ENCODE peak calls at places on chromosomes 6 and 20, in nine cellular contexts. One of them, this sample, is unnamed.
A peak's percentile ranks its signal among the peaks of the same experiment; 100 is the strongest.

GRCh38 chr20:36744764-36745191 is 1.1 kb downstream of the NDRG3 start:
- DNase-seq in AG09309: no peak
- DNase-seq in epithelial cell of esophagus: peak; percentile 52
- DNase-seq in cardiac fibroblast: peak; percentile 57
- DNase-seq in H7: peak; percentile 82
- DNase-seq in foreskin fibroblast: peak; percentile 23
- DNase-seq in ovary: no peak
- DNase-seq in cardiac muscle cell: peak; percentile 38
- DNase-seq in A549: no peak
- DNase-seq in this sample: peak; percentile 2

GRCh38 chr6:144013486-144013909 is 5.4 kb upstream of the PLAGL1 start:
- DNase-seq in ovary: peak; percentile 64
- DNase-seq in cardiac fibroblast: peak; percentile 86
- DNase-seq in AG09309: peak; percentile 41
- DNase-seq in epithelial cell of esophagus: peak; percentile 77
- DNase-seq in H7: peak; percentile 52
- DNase-seq in cardiac muscle cell: peak; percentile 89
- DNase-seq in A549: peak; percentile 72
- DNase-seq in foreskin fibroblast: peak; percentile 66
- DNase-seq in this sample: no peak

GRCh38 chr6:132813173-132813856 is 1.1 kb upstream of the RPS12 start:
- DNase-seq in epithelial cell of esophagus: peak; percentile 57
- DNase-seq in foreskin fibroblast: peak; percentile 45
- DNase-seq in ovary: peak; percentile 34
- DNase-seq in cardiac fibroblast: peak; percentile 51
- DNase-seq in A549: peak; percentile 33
- DNase-seq in cardiac muscle cell: peak; percentile 41
- DNase-seq in H7: no peak
- DNase-seq in AG09309: no peak
- DNase-seq in this sample: no peak

GRCh38 chr6:79421707-79422484 is 115.3 kb downstream of the LCA5 start:
- DNase-seq in epithelial cell of esophagus: peak; percentile 92
- DNase-seq in H7: no peak
- DNase-seq in cardiac muscle cell: peak; percentile 38
- DNase-seq in cardiac fibroblast: peak; percentile 96
- DNase-seq in ovary: no peak
- DNase-seq in A549: peak; percentile 63
- DNase-seq in foreskin fibroblast: peak; percentile 92
- DNase-seq in AG09309: peak; percentile 27
- DNase-seq in this sample: peak; percentile 45

GRCh38 chr6:137387365-137387764 is 106.8 kb downstream of the OLIG3 start:
- DNase-seq in foreskin fibroblast: no peak
- DNase-seq in cardiac muscle cell: no peak
- DNase-seq in epithelial cell of esophagus: peak; percentile 23
- DNase-seq in cardiac fibroblast: no peak
- DNase-seq in ovary: no peak
- DNase-seq in H7: no peak
- DNase-seq in AG09309: no peak
- DNase-seq in A549: no peak
- DNase-seq in this sample: no peak

GRCh38 chr6:25179051-25179778 is 100.0 kb upstream of the CARMIL1 start:
- DNase-seq in foreskin fibroblast: peak; percentile 55
- DNase-seq in ovary: no peak
- DNase-seq in cardiac muscle cell: no peak
- DNase-seq in AG09309: peak; percentile 76
- DNase-seq in A549: no peak
- DNase-seq in epithelial cell of esophagus: no peak
- DNase-seq in cardiac fibroblast: peak; percentile 93
- DNase-seq in H7: no peak
- DNase-seq in this sample: peak; percentile 65

GRCh38 chr6:6351626-6352025 is 31.2 kb upstream of the F13A1 start:
- DNase-seq in H7: no peak
- DNase-seq in cardiac fibroblast: no peak
- DNase-seq in AG09309: no peak
- DNase-seq in cardiac muscle cell: peak; percentile 23
- DNase-seq in epithelial cell of esophagus: peak; percentile 38
- DNase-seq in ovary: no peak
- DNase-seq in A549: no peak
- DNase-seq in foreskin fibroblast: no peak
- DNase-seq in this sample: no peak

GRCh38 chr6:142763205-142763604 is 181.8 kb downstream of the HIVEP2 start:
- DNase-seq in foreskin fibroblast: peak; percentile 75
- DNase-seq in epithelial cell of esophagus: peak; percentile 35
- DNase-seq in cardiac fibroblast: peak; percentile 17
- DNase-seq in A549: no peak
- DNase-seq in H7: no peak
- DNase-seq in AG09309: no peak
- DNase-seq in cardiac muscle cell: no peak
- DNase-seq in ovary: no peak
- DNase-seq in this sample: peak; percentile 21

GRCh38 chr20:48538058-48538825 is 289.6 kb downstream of the PREX1 start:
- DNase-seq in AG09309: peak; percentile 8
- DNase-seq in cardiac muscle cell: peak; percentile 83
- DNase-seq in cardiac fibroblast: peak; percentile 93
- DNase-seq in epithelial cell of esophagus: peak; percentile 74
- DNase-seq in foreskin fibroblast: no peak
- DNase-seq in A549: peak; percentile 55
- DNase-seq in H7: peak; percentile 40
- DNase-seq in ovary: peak; percentile 27
- DNase-seq in this sample: peak; percentile 23

GRCh38 chr6:164034602-164035140 is 620.2 kb downstream of the QKI start:
- DNase-seq in foreskin fibroblast: no peak
- DNase-seq in H7: no peak
- DNase-seq in cardiac fibroblast: no peak
- DNase-seq in ovary: no peak
- DNase-seq in epithelial cell of esophagus: no peak
- DNase-seq in A549: no peak
- DNase-seq in cardiac muscle cell: no peak
- DNase-seq in AG09309: no peak
- DNase-seq in this sample: no peak

GRCh38 chr6:18395851-18396187 is 8.7 kb downstream of the RNF144B start:
- DNase-seq in A549: no peak
- DNase-seq in cardiac muscle cell: no peak
- DNase-seq in AG09309: no peak
- DNase-seq in epithelial cell of esophagus: no peak
- DNase-seq in ovary: no peak
- DNase-seq in foreskin fibroblast: no peak
- DNase-seq in H7: no peak
- DNase-seq in cardiac fibroblast: no peak
- DNase-seq in this sample: no peak

GRCh38 chr6:14321992-14322772 is 204.6 kb downstream of the CD83 start:
- DNase-seq in ovary: no peak
- DNase-seq in A549: peak; percentile 12
- DNase-seq in epithelial cell of esophagus: peak; percentile 40
- DNase-seq in AG09309: no peak
- DNase-seq in foreskin fibroblast: no peak
- DNase-seq in cardiac fibroblast: no peak
- DNase-seq in cardiac muscle cell: no peak
- DNase-seq in H7: peak; percentile 35
- DNase-seq in this sample: no peak

GRCh38 chr20:35637266-35637665 is 21.6 kb downstream of the SPAG4 start:
- DNase-seq in epithelial cell of esophagus: no peak
- DNase-seq in ovary: no peak
- DNase-seq in AG09309: no peak
- DNase-seq in cardiac muscle cell: no peak
- DNase-seq in foreskin fibroblast: no peak
- DNase-seq in A549: no peak
- DNase-seq in H7: no peak
- DNase-seq in cardiac fibroblast: no peak
- DNase-seq in this sample: no peak

GRCh38 chr6:52663120-52663934 is 7.6 kb upstream of the TMEM14A start:
- DNase-seq in ovary: no peak
- DNase-seq in cardiac fibroblast: peak; percentile 87
- DNase-seq in H7: peak; percentile 75
- DNase-seq in epithelial cell of esophagus: peak; percentile 82
- DNase-seq in foreskin fibroblast: no peak
- DNase-seq in AG09309: peak; percentile 45
- DNase-seq in cardiac muscle cell: peak; percentile 69
- DNase-seq in A549: peak; percentile 69
- DNase-seq in this sample: no peak

GRCh38 chr6:144935181-144935580 is 650.0 kb downstream of the UTRN start:
- DNase-seq in H7: no peak
- DNase-seq in foreskin fibroblast: no peak
- DNase-seq in epithelial cell of esophagus: no peak
- DNase-seq in ovary: no peak
- DNase-seq in A549: no peak
- DNase-seq in cardiac fibroblast: no peak
- DNase-seq in AG09309: no peak
- DNase-seq in cardiac muscle cell: no peak
- DNase-seq in this sample: no peak

GRCh38 chr6:78746457-78746856 is 120.9 kb upstream of the IRAK1BP1 start:
- DNase-seq in A549: no peak
- DNase-seq in cardiac fibroblast: peak; percentile 18
- DNase-seq in AG09309: no peak
- DNase-seq in H7: no peak
- DNase-seq in epithelial cell of esophagus: no peak
- DNase-seq in ovary: no peak
- DNase-seq in foreskin fibroblast: peak; percentile 1
- DNase-seq in cardiac muscle cell: no peak
- DNase-seq in this sample: peak; percentile 5

GRCh38 chr20:23419995-23420901 is 1.0 kb downstream of the NAPB start:
- DNase-seq in foreskin fibroblast: peak; percentile 47
- DNase-seq in cardiac muscle cell: peak; percentile 45
- DNase-seq in cardiac fibroblast: peak; percentile 68
- DNase-seq in A549: peak; percentile 15
- DNase-seq in AG09309: peak; percentile 17
- DNase-seq in ovary: peak; percentile 41
- DNase-seq in H7: peak; percentile 70
- DNase-seq in epithelial cell of esophagus: peak; percentile 58
- DNase-seq in this sample: no peak

GRCh38 chr6:166957805-166958076 is 1.4 kb upstream of the RNASET2 start:
- DNase-seq in AG09309: no peak
- DNase-seq in ovary: no peak
- DNase-seq in H7: no peak
- DNase-seq in cardiac fibroblast: no peak
- DNase-seq in A549: no peak
- DNase-seq in cardiac muscle cell: no peak
- DNase-seq in epithelial cell of esophagus: no peak
- DNase-seq in foreskin fibroblast: no peak
- DNase-seq in this sample: no peak
- H3K4me3 ChIP-seq in AG09309: no peak overlapping the region
- H3K4me3 ChIP-seq in ovary: no peak overlapping the region
- H3K4me3 ChIP-seq in H7: no peak overlapping the region
- H3K4me3 ChIP-seq in cardiac fibroblast: no peak overlapping the region
- H3K4me3 ChIP-seq in A549: no peak overlapping the region
- H3K4me3 ChIP-seq in cardiac muscle cell: no peak overlapping the region
- H3K4me3 ChIP-seq in epithelial cell of esophagus: no peak overlapping the region
- H3K4me3 ChIP-seq in foreskin fibroblast: no peak overlapping the region
- H3K4me3 ChIP-seq in this sample: no peak overlapping the region

DNA sequence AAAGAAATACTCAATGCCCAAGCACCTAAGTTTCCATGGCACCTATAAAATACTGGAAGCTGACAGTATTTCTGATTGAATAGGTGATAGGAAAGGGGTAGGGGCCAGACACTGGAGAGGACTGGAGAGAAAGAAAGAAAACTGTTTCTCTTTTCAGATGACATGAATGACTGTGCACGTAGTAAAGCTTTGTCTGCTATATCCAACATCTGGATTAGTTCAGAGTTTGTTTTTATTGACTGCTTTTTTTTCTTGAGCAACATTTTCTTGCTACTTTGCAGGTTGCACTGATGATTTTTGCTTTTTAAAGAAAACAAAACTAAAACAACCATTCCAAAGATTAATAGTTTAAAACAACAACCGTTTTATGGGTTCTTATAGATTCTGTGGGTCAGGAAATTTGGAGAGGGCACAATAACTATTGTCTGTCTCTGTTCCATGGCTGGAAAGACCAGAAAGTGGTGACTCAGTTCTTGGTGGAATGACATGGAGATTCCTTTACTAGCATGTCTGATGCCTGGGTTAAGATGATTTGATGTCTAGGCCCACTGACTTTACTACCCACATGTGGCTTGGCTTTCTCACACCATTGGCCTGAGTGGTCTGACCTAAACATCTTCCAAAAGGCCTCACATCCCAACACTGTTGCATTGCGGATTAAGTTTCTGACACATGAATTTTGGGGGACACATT is 12.2 kb upstream of the LRP11 start:
- DNase-seq in A549: no peak
- DNase-seq in epithelial cell of esophagus: no peak
- DNase-seq in H7: no peak
- DNase-seq in cardiac muscle cell: no peak
- DNase-seq in AG09309: no peak
- DNase-seq in ovary: no peak
- DNase-seq in cardiac fibroblast: no peak
- DNase-seq in foreskin fibroblast: no peak
- DNase-seq in this sample: no peak
- H3K4me3 ChIP-seq in A549: no peak overlapping the region
- H3K4me3 ChIP-seq in epithelial cell of esophagus: no peak overlapping the region
- H3K4me3 ChIP-seq in H7: no peak overlapping the region
- H3K4me3 ChIP-seq in cardiac muscle cell: no peak overlapping the region
- H3K4me3 ChIP-seq in AG09309: no peak overlapping the region
- H3K4me3 ChIP-seq in ovary: no peak overlapping the region
- H3K4me3 ChIP-seq in cardiac fibroblast: no peak overlapping the region
- H3K4me3 ChIP-seq in foreskin fibroblast: peak overlapping the region; percentile 4
- H3K4me3 ChIP-seq in this sample: no peak overlapping the region

DNA sequence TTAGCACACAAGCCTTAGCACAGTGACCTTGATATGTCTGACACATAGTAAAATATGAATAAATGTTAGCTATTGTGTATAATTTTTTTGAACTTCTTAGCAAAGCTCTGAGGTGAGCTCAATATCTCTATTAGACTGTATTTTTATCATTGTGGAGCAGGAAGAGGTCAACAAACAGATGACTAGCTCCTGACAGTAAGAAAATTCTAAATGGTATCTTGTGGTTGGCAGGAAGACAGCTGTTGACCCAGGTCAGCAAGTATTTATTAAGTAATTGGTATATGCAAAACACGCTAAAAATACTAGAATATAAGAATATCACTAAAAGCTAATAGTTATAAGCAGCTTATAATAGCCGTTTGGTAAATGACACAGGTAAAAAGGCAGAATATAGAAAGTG is 77.5 kb upstream of the MARCKS start:
- DNase-seq in ovary: no peak
- DNase-seq in foreskin fibroblast: no peak
- DNase-seq in cardiac fibroblast: no peak
- DNase-seq in AG09309: no peak
- DNase-seq in H7: no peak
- DNase-seq in cardiac muscle cell: no peak
- DNase-seq in A549: no peak
- DNase-seq in epithelial cell of esophagus: no peak
- DNase-seq in this sample: no peak
- H3K4me3 ChIP-seq in ovary: no peak overlapping the region
- H3K4me3 ChIP-seq in foreskin fibroblast: no peak overlapping the region
- H3K4me3 ChIP-seq in cardiac fibroblast: no peak overlapping the region
- H3K4me3 ChIP-seq in AG09309: no peak overlapping the region
- H3K4me3 ChIP-seq in H7: no peak overlapping the region
- H3K4me3 ChIP-seq in cardiac muscle cell: no peak overlapping the region
- H3K4me3 ChIP-seq in A549: no peak overlapping the region
- H3K4me3 ChIP-seq in epithelial cell of esophagus: no peak overlapping the region
- H3K4me3 ChIP-seq in this sample: no peak overlapping the region

DNA sequence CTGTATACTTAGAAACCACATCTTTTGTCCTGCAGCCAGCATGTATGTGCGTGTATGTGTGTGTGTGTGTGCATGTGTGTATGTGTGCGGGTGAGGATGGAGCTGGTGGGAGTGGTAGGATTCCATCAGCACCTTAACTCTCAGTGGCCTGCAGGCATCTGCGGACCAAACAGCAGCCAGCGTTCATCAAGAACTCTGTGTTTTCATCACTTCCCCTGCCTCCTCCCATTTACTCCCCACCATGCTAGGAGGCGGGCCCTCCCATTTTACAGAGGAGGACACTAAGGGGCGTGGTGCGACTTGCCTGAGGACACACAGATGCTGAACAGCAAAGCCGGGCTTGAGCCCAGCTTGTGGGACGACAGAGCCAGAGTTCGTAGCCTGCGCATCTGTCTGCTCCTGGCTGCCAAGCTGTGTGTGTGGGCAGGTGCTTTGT is 8.9 kb downstream of the VSTM2L start:
- DNase-seq in A549: peak; percentile 19
- DNase-seq in epithelial cell of esophagus: peak; percentile 45
- DNase-seq in H7: peak; percentile 85
- DNase-seq in ovary: no peak
- DNase-seq in AG09309: peak; percentile 10
- DNase-seq in cardiac muscle cell: no peak
- DNase-seq in foreskin fibroblast: peak; percentile 18
- DNase-seq in cardiac fibroblast: peak; percentile 61
- DNase-seq in this sample: no peak
- H3K4me3 ChIP-seq in A549: no peak overlapping the region
- H3K4me3 ChIP-seq in epithelial cell of esophagus: no peak overlapping the region
- H3K4me3 ChIP-seq in H7: no peak overlapping the region
- H3K4me3 ChIP-seq in ovary: no peak overlapping the region
- H3K4me3 ChIP-seq in AG09309: no peak overlapping the region
- H3K4me3 ChIP-seq in cardiac muscle cell: no peak overlapping the region
- H3K4me3 ChIP-seq in foreskin fibroblast: no peak overlapping the region
- H3K4me3 ChIP-seq in cardiac fibroblast: no peak overlapping the region
- H3K4me3 ChIP-seq in this sample: no peak overlapping the region

This sample was measured in AG04449.